ENCODE peak calls at places on chromosomes 3 and 15, in seven cellular contexts. A, J, N, L, D, Z and T are unnamed samples.
A peak's percentile ranks its signal among the peaks of the same experiment; 100 is the strongest.

GRCh38 chr3:183533410-183534132 is 21.9 kb downstream of the KLHL6 start:
- DNase-seq in D (no peak), L (peak; percentile 29), A (no peak), J (no peak), N (peak; percentile 62), Z (no peak), T (no peak)

GRCh38 chr3:129657261-129658046 is 51.0 kb upstream of the PLXND1 start:
- DNase-seq in N (no peak), L (no peak), J (no peak), A (no peak), D (no peak), Z (peak; percentile 10), T (no peak)

GRCh38 chr3:98185180-98185579 is 18.7 kb downstream of the OR5H15 start:
- DNase-seq in J (no peak), D (no peak), N (no peak), Z (no peak), L (no peak), A (no peak), T (no peak)

GRCh38 chr3:47890832-47891620 is 88.1 kb downstream of the DHX30 start:
- DNase-seq in A (no peak), L (no peak), J (no peak), N (no peak), D (no peak), Z (no peak), T (no peak)

GRCh38 chr3:79551997-79552396 is 215.8 kb downstream of the ROBO1 start:
- DNase-seq in L (no peak), A (no peak), Z (no peak), J (no peak), D (no peak), N (no peak), T (no peak)

GRCh38 chr3:43769097-43769470 is 78.3 kb downstream of the ABHD5 start:
- DNase-seq in L (no peak), J (no peak), N (no peak), D (no peak), A (no peak), Z (no peak), T (no peak)

GRCh38 chr3:195160257-195160898 is 110.6 kb downstream of the XXYLT1 start:
- DNase-seq in A (no peak), D (no peak), Z (no peak), N (no peak), J (no peak), L (no peak), T (no peak)

GRCh38 chr3:2837893-2838292 is 272.3 kb downstream of the IL5RA start:
- DNase-seq in D (no peak), N (no peak), A (no peak), L (no peak), J (no peak), Z (no peak), T (no peak)

GRCh38 chr15:79090487-79091203 is at the start of gene RASGRF1:
- DNase-seq in D (no peak), J (no peak), Z (no peak), N (no peak), L (no peak), A (no peak), T (no peak)

GRCh38 chr15:49380912-49381311 is 42.1 kb upstream of the FGF7 start:
- DNase-seq in J (no peak), L (peak; percentile 21), D (no peak), A (no peak), Z (no peak), N (no peak), T (no peak)